ENCODE peak calls at places on chromosomes 4 and X, in five cellular contexts. D, X, K, L and V are unnamed samples.
A peak's percentile ranks its signal among the peaks of the same experiment; 100 is the strongest.

GRCh38 chr4:108527729-108528128 is 92.6 kb upstream of the RPL34 start:
- DNase-seq in D (no peak), X (no peak), K (no peak), L (no peak), V (no peak)

GRCh38 chr4:86661006-86661405 is 66.9 kb downstream of the PTPN13 start:
- DNase-seq in D (no peak), X (no peak), K (no peak), L (peak; percentile 54), V (no peak)

GRCh38 chrX:119105826-119106225 is 21.8 kb downstream of the KIAA1210 start:
- DNase-seq in D (no peak), X (no peak), K (no peak), L (peak; percentile 15), V (no peak)

GRCh38 chr4:184440593-184441358 is 33.6 kb downstream of the IRF2 start:
- DNase-seq in D (no peak), X (no peak), K (no peak), L (no peak), V (no peak)

GRCh38 chr4:69321153-69321729 is 41.0 kb downstream of the UGT2B28 start:
- DNase-seq in D (peak; percentile 80), X (peak; percentile 54), K (no peak), L (no peak), V (no peak)

GRCh38 chrX:136802515-136802914 is 21.8 kb upstream of the ARHGEF6 start:
- DNase-seq in D (no peak), X (no peak), K (no peak), L (no peak), V (no peak)

GRCh38 chr4:170090667-170091052 is 904 bp upstream of the AADAT start:
- DNase-seq in D (no peak), X (no peak), K (no peak), L (peak; percentile 40), V (no peak)

GRCh38 chr4:3767569-3768288 is 1.5 kb downstream of the ADRA2C start:
- DNase-seq in D (no peak), X (no peak), K (no peak), L (no peak), V (no peak)

GRCh38 chr4:44157611-44158277 is 290.9 kb downstream of the KCTD8 start:
- DNase-seq in D (no peak), X (peak; percentile 13), K (no peak), L (peak; percentile 84), V (no peak)

GRCh38 chrX:77451041-77451440 is 3.9 kb downstream of the FGF16 start:
- DNase-seq in D (no peak), X (no peak), K (no peak), L (no peak), V (no peak)

GRCh38 chr4:118282692-118283091 is 70.1 kb downstream of the PRSS12 start:
- DNase-seq in D (no peak), X (no peak), K (no peak), L (peak; percentile 59), V (no peak)

GRCh38 chr4:95095352-95095974 is 337.7 kb downstream of the BMPR1B start:
- DNase-seq in D (no peak), X (no peak), K (no peak), L (peak; percentile 71), V (no peak)

GRCh38 chrX:154488336-154489075 is 1.9 kb downstream of the SLC10A3 start:
- DNase-seq in D (no peak), X (no peak), K (no peak), L (no peak), V (no peak)

GRCh38 chrX:103423955-103424640 is 47.8 kb downstream of the BEX3 start:
- DNase-seq in D (no peak), X (no peak), K (no peak), L (no peak), V (no peak)

GRCh38 chr4:110139815-110140214 is 58.6 kb downstream of the ELOVL6 start:
- DNase-seq in D (no peak), X (no peak), K (no peak), L (no peak), V (no peak)

GRCh38 chr4:154998773-154999172 is 209.7 kb upstream of the NPY2R start:
- DNase-seq in D (no peak), X (no peak), K (no peak), L (no peak), V (no peak)

GRCh38 chrX:101357166-101357795 is 8.7 kb upstream of the TIMM8A start:
- DNase-seq in D (peak; percentile 17), X (no peak), K (no peak), L (peak; percentile 29), V (no peak)

GRCh38 chrX:38275615-38276014 is 51.7 kb downstream of the RPGR start:
- DNase-seq in D (no peak), X (no peak), K (peak; percentile 18), L (peak; percentile 90), V (no peak)

GRCh38 chr4:78560296-78560963 is 8.9 kb downstream of the ANXA3 start:
- DNase-seq in D (no peak), X (no peak), K (no peak), L (peak; percentile 60), V (no peak)

DNA sequence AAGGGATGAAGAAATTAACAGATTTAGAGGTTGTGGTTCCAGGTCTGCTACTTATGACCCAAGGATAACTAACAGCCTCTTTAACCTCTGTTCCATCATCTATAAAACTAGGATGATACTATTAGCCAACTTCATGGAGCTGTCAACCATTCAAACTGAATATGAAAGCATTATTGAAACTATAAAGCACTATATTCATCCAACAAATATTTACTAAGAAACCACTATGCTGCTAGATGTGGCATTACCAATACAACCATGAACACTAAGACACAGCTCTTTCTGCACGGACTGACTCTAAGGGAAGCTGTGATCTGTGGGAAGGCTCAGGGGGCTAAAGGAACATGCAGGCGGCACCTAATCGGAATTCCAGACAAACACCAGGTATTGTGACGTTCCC is 66.0 kb downstream of the APBB2 start:
- DNase-seq in D (no peak), X (no peak), K (no peak), L (no peak), V (no peak)
- H3K27ac ChIP-seq in D (no peak overlapping the region), X (no peak overlapping the region), K (no peak overlapping the region), L (no peak overlapping the region), V (no peak overlapping the region)

GRCh38 chrX:5236749-5237148 is 991.9 kb downstream of the NLGN4X start:
- DNase-seq in D (no peak), X (no peak), K (no peak), L (no peak), V (no peak)

GRCh38 chrX:5233830-5234229 is 994.8 kb downstream of the NLGN4X start:
- DNase-seq in D (no peak), X (no peak), K (no peak), L (no peak), V (no peak)

DNA sequence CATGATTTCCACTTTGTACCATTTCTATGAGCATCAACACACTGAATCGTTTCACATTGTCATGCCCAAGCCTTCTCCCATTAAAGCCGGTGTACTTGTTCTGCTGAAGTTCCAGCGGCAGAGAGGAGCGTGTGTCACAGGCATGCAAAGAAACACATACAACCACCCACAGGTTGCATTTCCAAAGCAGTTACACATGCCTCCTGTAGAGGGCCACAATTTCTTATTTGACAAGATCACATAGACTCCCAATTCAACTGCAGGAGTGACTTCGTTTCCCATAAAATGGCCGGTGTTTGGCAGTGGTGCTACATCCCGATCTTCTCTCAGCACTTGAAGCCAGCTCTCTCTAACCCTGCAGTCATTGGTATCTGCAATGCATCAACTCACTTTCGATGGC is 992.6 kb downstream of the NLGN4X start:
- DNase-seq in D (no peak), X (no peak), K (peak; percentile 1), L (peak; percentile 58), V (no peak)
- TF ChIP-seq CTCF in D (no peak), X (no peak), K (no peak), L (peak; percentile 48), V (no peak)

GRCh38 chr4:156517546-156517945 is 454.1 kb downstream of the PDGFC start:
- DNase-seq in D (no peak), X (no peak), K (no peak), L (no peak), V (no peak)
- H3K4me1 ChIP-seq in D (no peaks in the 10 kb centered on the region), X (no peaks in the 10 kb centered on the region), K (no peaks in the 10 kb centered on the region), L (no peaks in the 10 kb centered on the region), V (no peaks in the 10 kb centered on the region)

GRCh38 chrX:27163236-27163635 is 299.9 kb downstream of the PPP4R3C start:
- DNase-seq in D (no peak), X (no peak), K (no peak), L (no peak), V (no peak)

GRCh38 chrX:27162496-27162895 is 300.6 kb downstream of the PPP4R3C start:
- DNase-seq in D (no peak), X (no peak), K (no peak), L (no peak), V (no peak)
- H3K27ac ChIP-seq in D (no peak overlapping the region), X (no peak overlapping the region), K (no peak overlapping the region), L (no peak overlapping the region), V (no peak overlapping the region)

GRCh38 chr4:157514711-157515110 is 294.2 kb downstream of the GRIA2 start:
- DNase-seq in D (no peak), X (no peak), K (no peak), L (peak; percentile 2), V (no peak)
- TF ChIP-seq CTCF in D (no peak), X (no peak), K (no peak), L (no peak), V (no peak)

GRCh38 chr4:185729300-185729912 is 82.6 kb downstream of the SORBS2 start:
- DNase-seq in D (no peak), X (no peak), K (no peak), L (no peak), V (no peak)
- H3K4me1 ChIP-seq in D (peaks cover 6% of the 10 kb centered on the region), X (peaks cover 2% of the 10 kb centered on the region), K (no peaks in the 10 kb centered on the region), L (no peaks in the 10 kb centered on the region), V (no peaks in the 10 kb centered on the region)

GRCh38 chr4:98733601-98734000 is 75.2 kb upstream of the TSPAN5 start:
- DNase-seq in D (no peak), X (no peak), K (no peak), L (no peak), V (no peak)

GRCh38 chr4:98728871-98729270 is 70.5 kb upstream of the TSPAN5 start:
- DNase-seq in D (no peak), X (no peak), K (no peak), L (no peak), V (no peak)

GRCh38 chr4:98728433-98728832 is 70.0 kb upstream of the TSPAN5 start:
- DNase-seq in D (no peak), X (no peak), K (no peak), L (peak; percentile 85), V (no peak)
- H3K27ac ChIP-seq in D (no peak overlapping the region), X (no peak overlapping the region), K (no peak overlapping the region), L (peak overlapping the region; percentile 65), V (no peak overlapping the region)

GRCh38 chr4:188372856-188373255 is 233.6 kb downstream of the TRIML1 start:
- DNase-seq in D (no peak), X (no peak), K (peak; percentile 2), L (peak; percentile 8), V (no peak)
- TF ChIP-seq CTCF in D (no peak), X (no peak), K (peak; percentile 40), L (no peak), V (no peak)

GRCh38 chr4:153573221-153573620 is 107.1 kb downstream of the TMEM131L start:
- DNase-seq in D (no peak), X (no peak), K (no peak), L (no peak), V (no peak)
- H3K4me1 ChIP-seq in D (peaks cover 21% of the 10 kb centered on the region), X (no peaks in the 10 kb centered on the region), K (peaks cover 3% of the 10 kb centered on the region), L (peaks cover 5% of the 10 kb centered on the region), V (peaks cover 6% of the 10 kb centered on the region)

GRCh38 chrX:48589482-48590162 is 7.7 kb upstream of the WDR13 start:
- DNase-seq in D (peak; percentile 59), X (peak; percentile 27), K (no peak), L (no peak), V (no peak)
- H3K27ac ChIP-seq in D (peak overlapping the region; percentile 70), X (peak overlapping the region; percentile 63), K (peak overlapping the region; percentile 56), L (no peak overlapping the region), V (no peak overlapping the region)